ENCODE peak calls at places on chromosomes 7 and 10, in ten cellular contexts. J is epithelial cell of esophagus; L is GM13976; W is fibroblast of pulmonary artery; P is RWPE1; R is CD4-positive, alpha-beta T cell; D is thoracic aorta; I is right lobe of liver; U is nephron progenitor cell; A is colonic mucosa. G is an unnamed sample.

GRCh38 chr7:41051062-41051461 is 651.8 kb downstream of the INHBA start:
- DNase-seq in J (no peak), L (no peak), W (no peak), P (no peak), R (no peak), D (no peak), I (no peak), U (no peak), A (no peak), G (no peak)

GRCh38 chr10:72691470-72692056 is 380 bp upstream of the MCU start:
- DNase-seq in J (no peak), L (no peak), W (no peak), P (peak), R (no peak), D (no peak), I (no peak), U (no peak), A (no peak), G (no peak)

GRCh38 chr10:115049957-115050356 is 43.2 kb upstream of the ATRNL1 start:
- DNase-seq in J (no peak), L (no peak), W (peak), P (no peak), R (no peak), D (no peak), I (no peak), U (no peak), A (no peak), G (no peak)

GRCh38 chr7:150481207-150481920 is 30.9 kb downstream of the GIMAP8 start:
- DNase-seq in J (no peak), L (no peak), W (no peak), P (no peak), R (peak), D (no peak), I (no peak), U (no peak), A (no peak), G (no peak)

GRCh38 chr7:37173655-37174054 is 275.0 kb downstream of the ELMO1 start:
- DNase-seq in J (no peak), L (no peak), W (no peak), P (no peak), R (no peak), D (no peak), I (no peak), U (no peak), A (no peak), G (no peak)

GRCh38 chr10:98309366-98310355 is 41.7 kb upstream of the LOXL4 start:
- DNase-seq in J (peak), L (peak), W (peak), P (peak), R (no peak), D (peak), I (peak), U (peak), A (peak), G (peak)

GRCh38 chr10:61478621-61479312 is 25.6 kb upstream of the TMEM26 start:
- DNase-seq in J (peak), L (no peak), W (no peak), P (no peak), R (no peak), D (no peak), I (no peak), U (no peak), A (no peak), G (no peak)

GRCh38 chr10:61456095-61456789 is 3.1 kb upstream of the TMEM26 start:
- DNase-seq in J (no peak), L (no peak), W (peak), P (no peak), R (no peak), D (no peak), I (no peak), U (no peak), A (no peak), G (no peak)

GRCh38 chr10:75466016-75466415 is 34.6 kb downstream of the LRMDA start:
- DNase-seq in J (no peak), L (no peak), W (no peak), P (no peak), R (no peak), D (no peak), I (no peak), U (no peak), A (no peak), G (no peak)

GRCh38 chr7:20331231-20331880 is 656 bp downstream of the ITGB8 start:
- DNase-seq in J (peak), L (peak), W (peak), P (no peak), R (no peak), D (no peak), I (peak), U (peak), A (peak), G (peak)

GRCh38 chr7:33392143-33392542 is 262.8 kb downstream of the BBS9 start:
- DNase-seq in J (no peak), L (no peak), W (no peak), P (no peak), R (no peak), D (no peak), I (no peak), U (no peak), A (no peak), G (no peak)

GRCh38 chr7:95749044-95749443 is 23.3 kb upstream of the DYNC1I1 start:
- DNase-seq in J (no peak), L (no peak), W (no peak), P (no peak), R (no peak), D (no peak), I (no peak), U (no peak), A (no peak), G (no peak)

GRCh38 chr7:16841681-16842080 is 36.9 kb upstream of the AGR2 start:
- DNase-seq in J (peak), L (no peak), W (peak), P (no peak), R (no peak), D (no peak), I (no peak), U (no peak), A (no peak), G (no peak)

GRCh38 chr10:132508497-132509443 is 28.8 kb upstream of the INPP5A start:
- DNase-seq in J (no peak), L (peak), W (no peak), P (no peak), R (no peak), D (no peak), I (no peak), U (no peak), A (no peak), G (no peak)

GRCh38 chr7:149584009-149584408 is 86.4 kb upstream of the ZNF746 start:
- DNase-seq in J (no peak), L (no peak), W (no peak), P (no peak), R (no peak), D (no peak), I (no peak), U (no peak), A (no peak), G (no peak)

DNA sequence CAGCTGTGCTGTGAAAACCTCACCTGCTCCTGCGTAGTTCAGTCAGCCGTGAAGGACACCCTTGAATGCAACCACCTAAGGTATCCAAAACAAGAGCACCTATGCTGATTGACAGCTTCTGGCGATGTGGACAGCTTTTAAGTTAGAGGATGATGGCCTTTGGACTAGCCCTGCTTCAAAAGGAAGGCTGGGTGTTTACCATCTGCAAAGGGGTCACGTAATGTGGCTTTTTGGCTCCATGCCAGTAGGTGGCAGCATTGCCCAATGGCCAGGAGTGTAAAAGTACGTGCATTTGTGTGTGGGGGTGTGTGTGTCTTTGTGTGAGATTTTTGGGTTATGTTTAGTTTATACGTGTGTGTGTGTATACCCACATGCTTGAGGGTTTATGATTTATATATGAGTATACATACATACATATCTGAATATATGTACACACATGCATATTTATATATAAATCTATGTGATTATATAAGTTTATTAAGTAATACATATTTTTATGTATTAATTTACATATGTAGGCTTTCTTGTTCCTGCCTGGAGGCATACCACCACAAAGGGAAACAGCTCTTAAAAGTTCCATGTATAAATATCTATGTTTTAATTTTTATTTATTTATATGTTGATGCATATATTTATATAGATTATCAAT is 236.3 kb upstream of the ANKRD30A start:
- DNase-seq in J (peak), L (peak), W (peak), P (peak), R (peak), D (no peak), I (no peak), U (peak), A (peak), G (peak)
- TF ChIP-seq CTCF in J (peak), L (peak), W (peak), P (peak), R (peak), D (no peak), I (no peak), U (peak), A (no peak), G (peak)

GRCh38 chr10:128542659-128543058 is 416.4 kb upstream of the MKI67 start:
- DNase-seq in J (no peak), L (no peak), W (no peak), P (no peak), R (no peak), D (no peak), I (no peak), U (no peak), A (no peak), G (no peak)

GRCh38 chr10:128539784-128540759 is 413.8 kb upstream of the MKI67 start:
- DNase-seq in J (no peak), L (no peak), W (no peak), P (no peak), R (no peak), D (no peak), I (no peak), U (peak), A (no peak), G (no peak)

GRCh38 chr10:128537888-128538287 is 411.7 kb upstream of the MKI67 start:
- DNase-seq in J (no peak), L (no peak), W (no peak), P (no peak), R (no peak), D (no peak), I (no peak), U (no peak), A (no peak), G (no peak)

GRCh38 chr10:128543186-128543585 is 417.0 kb upstream of the MKI67 start:
- DNase-seq in J (no peak), L (no peak), W (no peak), P (no peak), R (no peak), D (no peak), I (no peak), U (no peak), A (no peak), G (no peak)

GRCh38 chr10:128540806-128541739 is 414.9 kb upstream of the MKI67 start:
- DNase-seq in J (no peak), L (no peak), W (no peak), P (no peak), R (no peak), D (no peak), I (no peak), U (peak), A (peak), G (no peak)
- TF ChIP-seq CTCF in J (no peak), L (no peak), W (no peak), P (no peak), R (no peak), D (no peak), I (peak), U (no peak), A (no peak), G (no peak)

DNA sequence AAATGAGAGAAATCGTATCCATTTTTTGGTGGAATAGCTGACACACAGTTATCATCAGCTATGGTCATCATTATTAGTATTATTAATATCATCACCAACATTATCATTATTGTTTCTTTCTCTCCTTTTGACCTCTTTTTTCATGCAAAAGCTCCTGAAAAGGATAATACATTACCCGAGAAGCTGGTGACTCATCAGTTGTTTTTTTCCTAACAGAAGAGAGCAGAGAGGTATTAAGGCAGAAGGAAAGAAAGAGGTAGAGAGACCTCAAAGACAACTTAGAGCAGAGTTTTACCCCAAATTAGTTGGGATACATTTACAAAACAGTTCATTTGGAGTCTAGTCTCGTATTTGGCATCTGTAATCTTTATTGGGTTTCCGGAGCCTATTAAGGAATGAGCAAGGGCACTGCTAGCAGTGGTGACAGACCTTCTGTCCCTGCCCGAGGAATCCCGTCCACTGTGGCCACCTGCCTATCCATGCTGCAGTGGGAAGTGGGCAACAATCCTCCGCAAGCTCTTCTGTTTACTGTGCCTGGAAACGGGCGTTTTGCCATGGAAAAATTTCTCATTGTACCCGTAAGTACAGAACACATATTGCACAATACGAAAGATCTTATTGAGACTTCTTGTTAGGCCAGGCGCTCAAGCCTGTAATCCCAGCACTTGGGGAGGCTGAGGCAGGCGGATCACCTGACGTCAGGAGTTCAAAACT is 170.0 kb upstream of the MKLN1 start:
- DNase-seq in J (no peak), L (no peak), W (peak), P (no peak), R (no peak), D (peak), I (no peak), U (no peak), A (no peak), G (no peak)
- TF ChIP-seq CTCF in J (no peak), L (no peak), W (no peak), P (no peak), R (no peak), D (no peak), I (no peak), U (no peak), A (no peak), G (no peak)

GRCh38 chr10:117537436-117537903 is 5.1 kb upstream of the EMX2 start:
- DNase-seq in J (peak), L (peak), W (no peak), P (peak), R (peak), D (no peak), I (no peak), U (peak), A (no peak), G (peak)
- TF ChIP-seq CTCF in J (peak), L (peak), W (no peak), P (peak), R (no peak), D (peak), I (peak), U (peak), A (peak), G (peak)

GRCh38 chr7:43764039-43764789 is 5.7 kb downstream of the BLVRA start:
- DNase-seq in J (peak), L (peak), W (peak), P (peak), R (peak), D (peak), I (no peak), U (peak), A (peak), G (peak)

GRCh38 chr7:43761919-43762318 is 3.4 kb downstream of the BLVRA start:
- DNase-seq in J (peak), L (no peak), W (no peak), P (no peak), R (no peak), D (no peak), I (no peak), U (no peak), A (peak), G (no peak)

GRCh38 chr7:43764807-43765491 is 6.5 kb downstream of the BLVRA start:
- DNase-seq in J (peak), L (no peak), W (peak), P (peak), R (no peak), D (no peak), I (no peak), U (no peak), A (no peak), G (no peak)

GRCh38 chr7:43761382-43761781 is 2.9 kb downstream of the BLVRA start:
- DNase-seq in J (no peak), L (no peak), W (no peak), P (no peak), R (no peak), D (no peak), I (no peak), U (no peak), A (no peak), G (no peak)

DNA sequence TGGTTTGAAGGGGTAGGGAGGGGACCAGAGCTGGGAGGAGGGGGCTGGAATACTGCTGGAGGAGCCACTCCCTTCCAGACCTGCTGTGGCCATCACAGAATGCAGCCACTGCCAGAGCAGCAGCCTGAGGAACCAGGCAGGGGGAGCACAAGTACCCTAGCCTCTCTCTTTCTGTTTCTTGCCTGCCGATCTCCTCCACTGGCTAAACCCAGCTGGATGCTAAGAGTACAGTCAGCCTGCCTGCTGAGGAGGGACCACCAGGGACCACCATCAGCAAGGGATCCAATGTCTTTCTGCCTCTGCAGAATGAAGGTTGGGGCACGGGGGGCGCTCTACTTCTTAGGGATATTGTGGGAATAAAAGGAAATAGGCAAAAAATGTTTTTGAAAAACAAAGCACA is 4.7 kb downstream of the BLVRA start:
- DNase-seq in J (no peak), L (no peak), W (no peak), P (no peak), R (no peak), D (no peak), I (no peak), U (no peak), A (peak), G (no peak)
- TF ChIP-seq CTCF in J (no peak), L (peak), W (no peak), P (no peak), R (no peak), D (no peak), I (no peak), U (no peak), A (no peak), G (no peak)

DNA sequence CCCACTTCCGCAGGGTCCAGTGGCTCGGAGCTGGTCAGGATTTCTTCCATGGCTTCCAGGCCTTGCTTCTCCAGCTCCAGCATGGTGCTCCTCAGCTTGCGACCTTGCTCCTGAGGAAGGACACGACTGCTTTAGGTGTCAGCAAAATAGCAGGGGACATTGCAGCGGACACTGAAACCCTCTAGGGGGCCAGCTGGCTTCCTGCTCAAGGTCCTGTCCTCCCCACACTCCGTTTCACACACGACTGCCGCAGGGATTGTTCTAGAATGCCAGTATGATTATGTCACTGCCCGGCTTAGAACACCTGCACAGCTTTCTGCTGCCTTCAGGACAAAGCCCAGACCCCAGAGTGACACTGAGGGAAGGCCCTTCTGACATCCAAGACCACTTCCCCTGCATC is 65.6 kb downstream of the SCRN1 start:
- DNase-seq in J (no peak), L (no peak), W (no peak), P (no peak), R (no peak), D (no peak), I (no peak), U (no peak), A (no peak), G (no peak)
- TF ChIP-seq CTCF in J (no peak), L (no peak), W (no peak), P (no peak), R (no peak), D (no peak), I (no peak), U (no peak), A (no peak), G (no peak)

DNA sequence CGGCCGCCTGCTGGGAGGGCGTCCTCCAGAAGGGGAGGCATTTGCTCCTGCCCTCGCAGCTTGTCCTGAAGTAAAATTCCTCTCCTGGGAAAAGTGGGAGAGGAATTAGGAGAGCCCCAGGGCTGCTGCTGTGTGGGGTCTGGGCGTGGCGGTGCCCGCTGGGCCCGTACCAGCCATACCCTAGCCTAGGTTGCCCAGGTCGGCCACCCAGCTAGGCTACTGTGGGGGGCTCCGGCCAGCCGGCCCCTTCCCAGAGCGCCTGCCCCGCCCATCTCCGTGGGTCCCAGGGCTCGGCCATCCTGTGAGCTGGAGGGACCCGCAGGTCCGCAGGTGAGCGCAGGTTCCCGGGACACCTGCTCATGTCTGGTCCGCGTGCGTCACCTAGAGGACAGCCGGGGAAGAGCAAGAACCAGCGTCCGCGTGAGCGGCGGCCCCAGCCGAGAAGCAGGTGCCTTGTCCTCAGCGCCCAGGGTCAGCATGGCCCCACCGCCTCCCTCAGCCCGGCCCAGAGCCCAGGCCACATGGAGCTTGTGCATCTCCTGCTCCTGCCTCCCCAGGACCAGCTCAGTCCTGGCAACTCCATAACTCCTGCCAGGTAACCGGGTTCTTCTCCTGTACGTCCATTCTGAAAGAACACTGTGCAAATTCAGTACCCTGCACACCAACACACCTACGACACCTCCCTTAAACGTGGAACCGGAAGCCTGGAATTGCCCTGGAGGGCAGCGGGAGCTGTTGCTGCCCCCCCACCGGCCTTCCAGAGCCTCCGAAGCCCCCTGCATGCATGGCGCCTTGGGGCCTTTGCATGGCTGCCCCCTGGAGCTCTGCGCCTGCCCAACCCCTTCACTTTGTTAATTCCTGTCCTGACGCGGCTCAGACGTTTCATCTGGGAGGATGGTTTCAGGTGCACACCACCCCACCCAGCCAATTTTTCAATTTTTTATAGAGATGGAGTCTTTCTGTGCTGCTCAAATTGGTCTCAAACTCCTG is 22.8 kb upstream of the FOXL3 start:
- DNase-seq in J (peak), L (no peak), W (no peak), P (peak), R (no peak), D (no peak), I (peak), U (peak), A (peak), G (no peak)
- TF ChIP-seq CTCF in J (peak), L (no peak), W (no peak), P (peak), R (no peak), D (peak), I (no peak), U (peak), A (peak), G (peak)

GRCh38 chr7:139620676-139621344 is 97.3 kb downstream of the CLEC2L start:
- DNase-seq in J (peak), L (peak), W (peak), P (peak), R (peak), D (no peak), I (no peak), U (peak), A (peak), G (peak)
- TF ChIP-seq CTCF in J (peak), L (peak), W (peak), P (peak), R (peak), D (peak), I (peak), U (peak), A (peak), G (peak)

G was measured in GM13977.